ENCODE peak calls at places on chromosomes 3 and 15, in eight cellular contexts. H is stimulated activated CD4-positive, alpha-beta T cell treated with anti-CD3 and anti-CD28 coated beads, Interleukin-4, amount 100 ng/mL, for 24 hours; D is lower leg skin; T is stimulated activated CD8-positive, alpha-beta memory T cell treated with anti-CD3 and anti-CD28 coated beads, Interleukin-4, amount 100 ng/mL, for 1 hour; V is esophagus squamous epithelium; E is epithelial cell of esophagus; O is activated CD4-positive, alpha-beta T cell treated with anti-CD3 and anti-CD28 coated beads, Interleukin-2, amount 10 ng/mL, durations not matched to agents 7 days and 5 days; Q is thoracic aorta. L is an unnamed sample.

GRCh38 chr15:36334059-36334458 is 245.4 kb upstream of the CDIN1 start:
- DNase-seq in O (no peak), V (no peak), D (no peak), T (no peak), H (no peak), Q (no peak), E (peak; percentile 28), L (no peak)

GRCh38 chr3:147943265-147943945 is 534.2 kb downstream of the ZIC1 start:
- DNase-seq in O (no peak), V (no peak), E (peak; percentile 72), T (no peak), Q (no peak), H (no peak), D (no peak), L (no peak)

GRCh38 chr3:177807150-177807875 is 610.0 kb upstream of the TBL1XR1 start:
- DNase-seq in T (no peak), V (no peak), E (peak; percentile 62), Q (no peak), D (no peak), O (no peak), H (no peak), L (no peak)

GRCh38 chr15:29554531-29554930 is 267.7 kb downstream of the TJP1 start:
- DNase-seq in T (no peak), O (no peak), Q (no peak), D (no peak), E (no peak), V (no peak), H (no peak), L (no peak)

GRCh38 chr3:52730681-52731080 is 24.8 kb downstream of the SPCS1 start:
- DNase-seq in T (no peak), Q (no peak), E (no peak), D (no peak), V (no peak), H (no peak), O (peak; percentile 26), L (peak; percentile 52)

GRCh38 chr15:62391565-62392262 is 226.6 kb upstream of the C2CD4B start:
- DNase-seq in V (no peak), E (peak; percentile 56), T (no peak), O (peak; percentile 14), H (peak; percentile 21), Q (no peak), D (no peak), L (peak; percentile 44)

GRCh38 chr3:123099331-123100191 is 32.7 kb downstream of the PDIA5 start:
- DNase-seq in Q (no peak), D (no peak), O (no peak), V (no peak), T (no peak), E (no peak), H (no peak), L (peak; percentile 7)

GRCh38 chr3:169085827-169086226 is 577.7 kb downstream of the MECOM start:
- DNase-seq in O (no peak), T (no peak), D (peak; percentile 25), E (peak; percentile 95), Q (no peak), V (no peak), H (no peak), L (no peak)

GRCh38 chr15:96390986-96391385 is 60.5 kb downstream of the NR2F2 start:
- DNase-seq in H (no peak), D (no peak), O (no peak), V (no peak), Q (no peak), E (peak; percentile 74), T (no peak), L (no peak)